ENCODE peak calls at places on chromosomes 7 and 10, in nine cellular contexts. B, Q, G, R, H, M, Y, S and D are unnamed samples. For H3K27me3, the result is how much of the 10 kb centered on the place peaks cover.

GRCh38 chr7:51965454-51965853 is 648.8 kb upstream of the COBL start:
- DNase-seq in B (peak), Y (no peak), R (no peak), S (no peak), H (no peak), M (no peak), G (no peak), Q (no peak), D (no peak)

GRCh38 chr7:50793115-50793946 is 10.6 kb upstream of the GRB10 start:
- DNase-seq in R (peak), Y (peak), S (no peak), G (peak), H (peak), M (peak), B (peak), Q (peak), D (peak)

GRCh38 chr7:17371656-17372524 is 73.4 kb downstream of the AHR start:
- DNase-seq in S (peak), Y (no peak), B (no peak), Q (peak), R (no peak), G (peak), H (no peak), M (peak), D (no peak)

GRCh38 chr7:66837007-66837406 is 84.0 kb upstream of the TMEM248 start:
- DNase-seq in S (peak), H (peak), B (no peak), G (peak), Y (no peak), Q (no peak), M (peak), R (no peak), D (no peak)

GRCh38 chr10:64977912-64978311 is 1456.7 kb downstream of the REEP3 start:
- DNase-seq in G (no peak), B (no peak), M (no peak), H (no peak), Y (no peak), S (no peak), R (no peak), Q (no peak), D (no peak)

GRCh38 chr7:24654305-24654704 is 81.1 kb downstream of the PALS2 start:
- DNase-seq in R (no peak), H (no peak), Q (no peak), Y (no peak), S (no peak), B (no peak), M (no peak), G (no peak), D (no peak)

GRCh38 chr10:5977471-5978370 is at the start of gene IL15RA:
- DNase-seq in S (peak), Q (peak), Y (peak), H (peak), B (peak), M (peak), G (peak), R (no peak), D (peak)

GRCh38 chr7:128189231-128189930 is 51.7 kb upstream of the LEP start:
- DNase-seq in H (no peak), R (no peak), Q (no peak), M (no peak), Y (no peak), G (no peak), B (no peak), S (no peak), D (no peak)

GRCh38 chr7:30511973-30512662 is 7.5 kb upstream of the GGCT start:
- DNase-seq in S (no peak), H (no peak), M (no peak), R (no peak), G (no peak), Y (no peak), B (no peak), Q (no peak), D (no peak)

GRCh38 chr7:137648166-137648565 is 198.6 kb downstream of the DGKI start:
- DNase-seq in G (peak), Q (no peak), Y (no peak), S (peak), B (no peak), M (no peak), H (no peak), R (no peak), D (no peak)

GRCh38 chr10:19250542-19250941 is 201.9 kb downstream of the MALRD1 start:
- DNase-seq in Y (no peak), R (no peak), S (no peak), M (no peak), Q (no peak), B (no peak), G (peak), H (no peak), D (no peak)

GRCh38 chr10:99619851-99620712 is at the start of gene SLC25A28:
- DNase-seq in S (peak), H (peak), Q (peak), G (peak), M (peak), Y (peak), B (peak), R (peak), D (peak)

GRCh38 chr7:69283421-69283820 is 314.9 kb upstream of the AUTS2 start:
- DNase-seq in H (no peak), G (no peak), M (no peak), Y (peak), Q (no peak), B (no peak), R (peak), S (no peak), D (no peak)

GRCh38 chr7:151185762-151186639 is 1.0 kb downstream of the ASB10 start:
- DNase-seq in Q (no peak), R (no peak), S (no peak), M (no peak), Y (no peak), H (no peak), G (no peak), B (no peak), D (peak)
- TF ChIP-seq CTCF in Q (no peak), R (no peak), S (no peak), M (no peak), Y (no peak), H (no peak), G (no peak), B (no peak), D (peak)

GRCh38 chr7:121393005-121393366 is 3.1 kb downstream of the FAM3C start:
- DNase-seq in Q (no peak), M (no peak), G (no peak), B (no peak), H (no peak), S (no peak), Y (no peak), R (no peak), D (no peak)

GRCh38 chr7:121390109-121390508 is 6.0 kb downstream of the FAM3C start:
- DNase-seq in Q (no peak), H (no peak), M (no peak), R (no peak), G (no peak), Y (no peak), B (no peak), S (no peak), D (no peak)

GRCh38 chr7:121392277-121393004 is 3.7 kb downstream of the FAM3C start:
- DNase-seq in B (no peak), Y (no peak), H (no peak), M (no peak), G (no peak), R (no peak), Q (no peak), S (no peak), D (no peak)

GRCh38 chr7:121388950-121389349 is 7.2 kb downstream of the FAM3C start:
- DNase-seq in Y (no peak), G (no peak), B (no peak), Q (no peak), S (no peak), R (no peak), M (no peak), H (no peak), D (no peak)

GRCh38 chr7:121391686-121392085 is 4.4 kb downstream of the FAM3C start:
- DNase-seq in S (no peak), G (no peak), H (no peak), M (no peak), Y (no peak), R (no peak), Q (no peak), B (no peak), D (no peak)
- H3K27ac ChIP-seq in S (no peak), G (no peak), H (no peak), M (no peak), Y (no peak), R (no peak), Q (no peak), B (no peak), D (no peak)

DNA sequence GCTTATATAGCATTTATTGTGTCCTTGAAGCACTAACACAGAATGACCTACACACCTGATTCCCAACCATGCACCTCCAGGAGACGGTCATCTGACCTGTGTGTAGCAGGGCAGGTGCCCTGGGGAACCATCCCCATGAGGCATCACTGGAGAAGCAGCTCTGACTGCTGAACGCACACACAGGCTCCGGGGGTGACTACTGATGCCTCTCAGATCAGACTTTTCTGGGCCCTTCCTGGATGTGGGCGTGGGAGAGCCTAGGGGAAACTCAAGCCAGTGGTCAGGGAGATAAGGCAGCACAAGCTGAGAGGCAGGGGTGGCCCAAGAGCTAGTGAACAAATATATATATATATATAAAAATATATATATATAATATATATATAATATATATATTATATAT is 37.6 kb downstream of the CPXM2 start:
- DNase-seq in M (peak), Y (no peak), S (no peak), R (no peak), Q (no peak), B (no peak), G (no peak), H (no peak), D (no peak)
- H3K27me3 ChIP-seq in M (under half), Y (under half), S (under half), R (under half), Q (half or more), B (under half), G (under half), H (under half), D (under half)

GRCh38 chr7:2921748-2922147 is 77.6 kb upstream of the GNA12 start:
- DNase-seq in G (no peak), H (no peak), Q (no peak), B (peak), M (no peak), Y (no peak), R (no peak), S (no peak), D (no peak)
- TF ChIP-seq CTCF in G (no peak), H (no peak), Q (peak), B (peak), M (peak), Y (no peak), R (no peak), S (peak), D (no peak)

DNA sequence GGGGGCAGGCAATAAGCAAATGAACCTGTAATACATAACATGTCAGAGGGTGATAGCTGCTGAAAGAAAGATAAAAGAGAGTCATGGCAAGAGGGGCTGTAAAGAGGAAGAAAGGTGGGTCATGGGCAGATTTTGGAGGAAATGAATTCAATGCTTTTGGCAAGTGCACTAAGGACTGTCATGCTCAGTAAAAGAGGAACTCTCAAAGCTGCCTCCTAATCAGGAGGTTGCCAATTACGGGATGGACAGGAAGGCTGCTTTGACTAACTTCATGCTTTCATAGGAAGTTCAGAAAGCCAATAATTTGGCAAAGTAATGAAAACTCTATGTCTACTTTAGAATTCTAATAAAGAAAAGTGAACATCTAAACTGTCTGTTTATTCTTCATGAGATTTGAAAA is 401.2 kb downstream of the SH2D4B start:
- DNase-seq in Y (no peak), H (no peak), B (no peak), S (no peak), G (no peak), Q (no peak), M (no peak), R (no peak), D (no peak)
- H3K27ac ChIP-seq in Y (no peak), H (no peak), B (no peak), S (no peak), G (no peak), Q (no peak), M (no peak), R (no peak), D (no peak)

DNA sequence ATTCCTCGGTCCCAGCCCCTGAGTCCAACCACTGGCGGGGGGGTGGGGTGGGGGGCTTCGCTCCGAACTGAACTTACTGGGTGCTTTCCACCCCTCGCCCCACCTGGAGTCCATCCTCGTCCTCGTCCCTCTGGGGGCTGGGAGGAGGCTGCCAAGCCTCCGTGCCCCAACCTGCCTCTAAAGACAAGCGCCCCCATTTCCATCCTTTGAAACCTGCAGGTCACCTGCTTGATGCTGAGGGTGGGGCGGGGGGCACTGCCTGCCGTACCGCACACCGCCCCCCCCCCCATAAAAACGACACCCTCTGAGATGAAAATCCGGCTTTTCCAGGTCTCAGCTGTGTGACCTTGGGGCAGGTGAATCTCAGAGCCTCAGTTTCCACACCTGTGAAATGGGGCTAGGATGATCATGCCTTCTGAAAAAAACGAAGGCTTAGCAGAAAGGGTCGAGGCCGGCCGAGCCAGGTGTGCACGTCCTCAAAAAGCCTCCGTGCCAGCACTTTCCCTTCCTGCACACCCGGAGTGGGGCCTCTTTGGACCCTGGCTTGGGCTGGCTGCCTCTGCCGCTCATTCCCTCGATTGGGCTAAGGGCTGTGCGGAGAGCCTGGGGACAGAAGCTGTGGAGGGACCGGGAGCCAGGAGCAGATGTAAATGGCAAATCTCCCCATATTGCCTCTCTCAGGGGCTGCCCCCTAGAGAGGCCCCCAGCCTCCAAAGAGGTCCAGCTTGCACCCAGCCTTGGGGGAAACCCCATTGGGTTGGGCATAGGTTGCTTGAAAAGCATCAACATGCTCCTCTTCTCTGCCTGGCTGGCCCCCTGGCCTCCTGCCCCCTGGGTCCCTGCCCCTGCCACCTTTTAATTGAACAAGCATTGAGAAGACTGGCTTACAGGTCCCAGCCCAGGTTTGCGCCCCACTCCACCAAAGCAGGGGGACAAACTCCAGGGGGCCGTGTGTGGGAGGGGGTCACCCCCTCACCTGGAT is 1.1 kb downstream of the ELFN1 start:
- DNase-seq in M (no peak), Y (no peak), Q (no peak), R (peak), B (peak), H (no peak), G (no peak), S (no peak), D (peak)
- H3K27me3 ChIP-seq in M (under half), Y (under half), Q (half or more), R (half or more), B (half or more), H (under half), G (half or more), S (under half), D (under half)